ENCODE peak calls at places on chromosome 10, in ten cellular contexts. X is stimulated activated CD4-positive, alpha-beta T cell treated with anti-CD3 and anti-CD28 coated beads, Interleukin-15, amount 100 ng/mL, for 1 hour; I is T-cell; V is T-helper 9 cell; F is psoas muscle; E is occipital lobe; R is activated T-cell treated with anti-CD3 and anti-CD28 coated beads for 1 hour; N is AG08396; Z is HS-27A; D is brain microvascular endothelial cell. W is an unnamed sample.

GRCh38 chr10:21726601-21727295 is 192.7 kb downstream of the MLLT10 start:
- DNase-seq in D (no peak), V (no peak), Z (no peak), X (no peak), R (no peak), I (no peak), E (no peak), N (no peak), F (no peak), W (no peak)

GRCh38 chr10:51834548-51834947 is 135.2 kb upstream of the CSTF2T start:
- DNase-seq in F (no peak), E (no peak), X (no peak), D (no peak), N (no peak), V (no peak), I (no peak), R (no peak), Z (no peak), W (no peak)

GRCh38 chr10:89279449-89279869 is 22.4 kb upstream of the IFIT2 start:
- DNase-seq in F (no peak), N (no peak), E (no peak), R (no peak), D (peak), I (no peak), V (no peak), Z (no peak), X (no peak), W (no peak)

GRCh38 chr10:132788180-132788830 is 2.4 kb upstream of the NKX6-2 start:
- DNase-seq in V (no peak), Z (no peak), D (no peak), X (no peak), E (no peak), R (no peak), F (no peak), N (peak), I (no peak), W (no peak)

GRCh38 chr10:32204606-32205005 is 142.4 kb downstream of the EPC1 start:
- DNase-seq in Z (no peak), F (no peak), R (no peak), I (no peak), N (no peak), X (no peak), D (no peak), V (no peak), E (no peak), W (no peak)

GRCh38 chr10:132434405-132435005 is 37.5 kb downstream of the PWWP2B start:
- DNase-seq in E (no peak), N (no peak), X (no peak), F (no peak), V (no peak), D (no peak), Z (no peak), R (peak), I (no peak), W (peak)

GRCh38 chr10:35765039-35765662 is 123.1 kb upstream of the FZD8 start:
- DNase-seq in E (no peak), R (no peak), I (no peak), F (no peak), X (no peak), N (no peak), V (no peak), Z (no peak), D (peak), W (no peak)

GRCh38 chr10:101014230-101014884 is 14.7 kb downstream of the LZTS2 start:
- DNase-seq in X (peak), V (peak), E (peak), R (peak), F (peak), I (peak), Z (no peak), N (peak), D (peak), W (peak)

GRCh38 chr10:12483996-12484944 is 134.9 kb downstream of the CAMK1D start:
- DNase-seq in R (no peak), I (no peak), X (no peak), Z (no peak), V (no peak), D (no peak), E (peak), N (no peak), F (no peak), W (no peak)

GRCh38 chr10:118873738-118874105 is 119.0 kb upstream of the CACUL1 start:
- DNase-seq in N (no peak), R (no peak), V (no peak), E (no peak), Z (no peak), I (no peak), D (no peak), F (no peak), X (no peak), W (no peak)

GRCh38 chr10:12243860-12244620 is 48.1 kb downstream of the CDC123 start:
- DNase-seq in V (no peak), F (no peak), I (no peak), Z (no peak), R (no peak), D (no peak), X (no peak), N (no peak), E (no peak), W (no peak)

GRCh38 chr10:101655581-101655980 is 39.4 kb downstream of the FBXW4 start:
- DNase-seq in R (no peak), E (no peak), X (no peak), V (no peak), D (no peak), I (no peak), Z (no peak), N (peak), F (no peak), W (no peak)

GRCh38 chr10:70694410-70695179 is 22.3 kb downstream of the ADAMTS14 start:
- DNase-seq in D (no peak), Z (no peak), X (no peak), N (peak), R (no peak), E (no peak), F (no peak), V (no peak), I (no peak), W (no peak)

GRCh38 chr10:132402781-132403241 is 5.8 kb downstream of the PWWP2B start:
- DNase-seq in N (no peak), X (no peak), E (no peak), I (no peak), R (no peak), D (no peak), Z (no peak), F (peak), V (no peak), W (no peak)

GRCh38 chr10:114550756-114551290 is 107.3 kb downstream of the ABLIM1 start:
- DNase-seq in R (no peak), D (no peak), N (peak), F (no peak), I (no peak), X (no peak), E (no peak), Z (no peak), V (no peak), W (no peak)

GRCh38 chr10:101174319-101174718 is 43.2 kb downstream of the TLX1 start:
- DNase-seq in E (no peak), X (no peak), I (no peak), F (no peak), R (no peak), V (no peak), D (no peak), N (no peak), Z (no peak), W (no peak)

GRCh38 chr10:103781329-103782061 is 73.9 kb downstream of the SH3PXD2A start:
- DNase-seq in F (peak), Z (no peak), E (no peak), N (peak), X (no peak), V (no peak), D (peak), I (no peak), R (no peak), W (no peak)

GRCh38 chr10:24469993-24470392 is 253.7 kb downstream of the ARHGAP21 start:
- DNase-seq in X (no peak), F (no peak), N (no peak), R (no peak), Z (no peak), E (no peak), V (no peak), D (no peak), I (no peak), W (no peak)

GRCh38 chr10:70770001-70770400 is 15.2 kb downstream of the TBATA start:
- DNase-seq in I (no peak), D (no peak), X (no peak), N (no peak), E (no peak), V (no peak), F (no peak), Z (no peak), R (no peak), W (no peak)

GRCh38 chr10:106023329-106023728 is 1141.2 kb downstream of the SORCS1 start:
- DNase-seq in F (no peak), E (no peak), X (no peak), Z (no peak), D (no peak), V (no peak), N (no peak), I (no peak), R (no peak), W (no peak)

GRCh38 chr10:34492081-34492480 is 323.0 kb downstream of the PARD3 start:
- DNase-seq in F (no peak), X (no peak), I (no peak), D (no peak), Z (no peak), E (no peak), N (no peak), R (no peak), V (no peak), W (no peak)

GRCh38 chr10:47379901-47380300 is 4.2 kb downstream of the ZNF488 start:
- DNase-seq in D (no peak), R (no peak), I (no peak), N (peak), F (peak), X (no peak), E (peak), V (no peak), Z (no peak), W (no peak)

GRCh38 chr10:108556176-108556575 is 1367.1 kb downstream of the XPNPEP1 start:
- DNase-seq in X (no peak), R (no peak), D (no peak), E (no peak), N (no peak), I (no peak), V (no peak), Z (no peak), F (no peak), W (no peak)

GRCh38 chr10:71971769-71972555 is 7.8 kb downstream of the CHST3 start:
- DNase-seq in E (no peak), N (no peak), R (no peak), I (no peak), V (no peak), F (no peak), D (no peak), X (no peak), Z (no peak), W (no peak)

GRCh38 chr10:17335065-17335464 is 107.0 kb downstream of the VIM start:
- DNase-seq in F (no peak), X (no peak), D (no peak), Z (no peak), E (no peak), R (no peak), I (no peak), V (no peak), N (peak), W (no peak)